ENCODE peak calls at places on chromosomes 1 and 21, in five cellular contexts. B is fibroblast of lung, I is omental fat pad, E is A549, N is A673. W is an unnamed sample.

GRCh38 chr21:15667010-15667409 is 62.8 kb upstream of the USP25 start:
- DNase-seq in B (peak), I (no peak), E (no peak), N (no peak), W (no peak)

GRCh38 chr1:51237714-51238403 is 1.8 kb downstream of the RNF11 start:
- DNase-seq in B (peak), I (no peak), E (no peak), N (peak), W (no peak)

GRCh38 chr1:201539561-201540404 is 856 bp downstream of the NAV1 start:
- DNase-seq in B (peak), I (no peak), E (no peak), N (peak), W (peak)

GRCh38 chr1:41678141-41678878 is 193.8 kb upstream of the EDN2 start:
- DNase-seq in B (peak), I (no peak), E (no peak), N (no peak), W (peak)

GRCh38 chr1:41751804-41752513 is 166.8 kb downstream of the HIVEP3 start:
- DNase-seq in B (peak), I (no peak), E (no peak), N (no peak), W (no peak)

GRCh38 chr21:44301961-44302406 is 2.1 kb downstream of the PFKL start:
- DNase-seq in B (no peak), I (no peak), E (no peak), N (no peak), W (no peak)

GRCh38 chr1:104636581-104636980 is 886.9 kb downstream of the AMY1C start:
- DNase-seq in B (no peak), I (no peak), E (no peak), N (peak), W (no peak)

GRCh38 chr1:181028241-181029014 is 5.4 kb upstream of the MR1 start:
- DNase-seq in B (peak), I (no peak), E (no peak), N (no peak), W (no peak)

GRCh38 chr21:43866659-43867331 is 1.8 kb downstream of the AGPAT3 start:
- DNase-seq in B (no peak), I (no peak), E (no peak), N (no peak), W (no peak)

DNA sequence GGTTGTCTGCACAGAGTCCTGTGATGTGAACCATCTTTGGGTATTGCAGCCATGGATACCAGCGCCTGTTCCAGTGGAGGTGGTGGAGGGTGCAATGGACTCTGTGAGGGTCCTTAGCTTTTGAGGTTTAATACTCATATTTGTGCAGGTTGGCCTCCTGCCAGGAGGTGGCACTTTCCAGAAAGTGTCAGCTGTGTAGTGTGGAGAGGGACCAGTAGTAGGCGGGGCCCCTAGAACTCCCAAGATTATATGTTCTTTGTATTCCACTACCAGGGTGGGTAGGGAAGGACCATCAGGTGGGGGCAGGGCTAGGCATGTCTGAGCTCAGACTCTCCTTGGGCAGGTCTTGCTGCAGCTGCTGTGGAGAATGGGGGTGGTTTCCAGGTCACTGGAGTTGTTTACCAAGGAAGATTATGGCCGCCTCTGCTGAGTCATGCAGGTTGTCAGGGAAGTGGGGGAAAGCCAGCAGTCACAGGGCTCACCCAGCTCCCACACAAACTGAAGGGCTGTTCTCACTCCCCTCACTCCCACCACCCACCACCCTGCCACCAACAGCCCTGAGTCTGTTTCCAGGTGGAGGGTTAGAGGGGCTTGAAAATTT is 31.2 kb upstream of the ZNF678 start:
- DNase-seq in B (peak), I (no peak), E (no peak), N (no peak), W (no peak)
- TF ChIP-seq CTCF in B (no peak), I (no peak), E (no peak), N (no peak), W (no peak)

GRCh38 chr1:55337801-55338447 is 122.8 kb upstream of the USP24 start:
- DNase-seq in B (peak), I (no peak), E (peak), N (peak), W (no peak)
- TF ChIP-seq CTCF in B (peak), I (no peak), E (no peak), N (peak), W (no peak)

DNA sequence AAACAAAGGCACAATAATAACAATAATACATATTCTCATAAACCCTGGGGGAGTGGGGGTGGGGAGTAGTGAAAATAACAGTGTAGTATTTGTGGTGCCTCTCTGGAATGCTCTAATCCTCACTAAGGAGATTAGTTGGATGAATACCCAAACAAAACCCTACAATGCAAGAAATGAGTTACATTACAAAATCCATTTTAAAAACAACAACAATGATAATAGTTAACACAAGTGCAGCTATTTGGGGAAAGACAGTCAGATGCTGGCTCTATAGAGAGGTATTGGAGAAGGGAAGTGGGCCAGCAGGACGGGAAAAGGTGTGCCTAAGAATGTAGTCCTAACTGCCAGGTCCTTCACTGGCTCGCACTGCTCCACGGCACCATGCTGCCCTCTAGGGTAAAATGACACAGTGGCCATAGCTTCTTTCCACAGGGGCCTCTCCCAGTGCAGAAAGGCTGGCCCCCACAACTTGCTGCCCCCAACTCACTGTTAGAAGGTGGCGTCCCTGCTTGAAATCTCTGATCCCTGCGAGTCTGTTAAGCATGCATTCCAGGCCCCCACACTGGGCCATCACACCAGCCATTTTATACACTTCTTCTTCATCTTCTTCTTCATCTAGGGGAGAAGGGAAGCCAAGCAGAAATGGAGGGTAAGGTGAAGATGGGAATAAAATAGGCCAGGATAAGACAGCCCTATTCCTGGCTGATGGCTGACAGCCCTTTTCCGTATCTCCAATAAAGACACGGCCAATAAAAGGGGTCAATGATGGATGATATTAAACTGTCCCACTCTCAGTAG is 113.8 kb downstream of the UBR4 start:
- DNase-seq in B (peak), I (no peak), E (peak), N (peak), W (peak)
- TF ChIP-seq CTCF in B (peak), I (no peak), E (peak), N (peak), W (no peak)

GRCh38 chr1:223667484-223668182 is 2.1 kb upstream of the CAPN8 start:
- DNase-seq in B (no peak), I (no peak), E (no peak), N (no peak), W (no peak)

GRCh38 chr1:223669003-223669402 is 3.5 kb upstream of the CAPN8 start:
- DNase-seq in B (no peak), I (no peak), E (no peak), N (no peak), W (no peak)

GRCh38 chr1:223674119-223674890 is 8.8 kb upstream of the CAPN8 start:
- DNase-seq in B (no peak), I (no peak), E (no peak), N (no peak), W (no peak)

GRCh38 chr1:223665592-223666312 is at the start of gene CAPN8:
- DNase-seq in B (peak), I (no peak), E (no peak), N (no peak), W (no peak)

GRCh38 chr1:223670458-223671159 is 5.1 kb upstream of the CAPN8 start:
- DNase-seq in B (peak), I (no peak), E (peak), N (peak), W (peak)
- TF ChIP-seq CTCF in B (peak), I (no peak), E (peak), N (peak), W (peak)

GRCh38 chr1:92327794-92328193 is 28.9 kb downstream of the RPAP2 start:
- DNase-seq in B (no peak), I (no peak), E (no peak), N (no peak), W (no peak)

GRCh38 chr1:92326681-92327080 is 27.8 kb downstream of the RPAP2 start:
- DNase-seq in B (no peak), I (no peak), E (no peak), N (no peak), W (no peak)

GRCh38 chr1:92324784-92325183 is 25.9 kb downstream of the RPAP2 start:
- DNase-seq in B (no peak), I (no peak), E (no peak), N (no peak), W (no peak)

GRCh38 chr1:92333668-92334067 is 34.8 kb downstream of the RPAP2 start:
- DNase-seq in B (no peak), I (no peak), E (no peak), N (no peak), W (no peak)

GRCh38 chr1:92329356-92330129 is 30.7 kb downstream of the RPAP2 start:
- DNase-seq in B (peak), I (no peak), E (no peak), N (no peak), W (no peak)
- TF ChIP-seq CTCF in B (no peak), I (no peak), E (no peak), N (no peak), W (no peak)

W was measured in glutamatergic neuron.